ENCODE peak calls at places on chromosome 17, in four cellular contexts. A is body of pancreas, O is stomach, T is upper lobe of right lung. G is an unnamed sample.

GRCh38 chr17:31074772-31075538 is 19.8 kb upstream of the NF1 start:
- DNase-seq in A (no peak), O (no peak), T (no peak), G (no peak)

GRCh38 chr17:21817791-21818364 is 125.6 kb downstream of the KCNJ18 start:
- DNase-seq in A (no peak), O (no peak), T (no peak), G (no peak)

GRCh38 chr17:61475726-61476125 is 23.5 kb downstream of the TBX4 start:
- DNase-seq in A (no peak), O (no peak), T (peak), G (no peak)

GRCh38 chr17:41769346-41769862 is 17.1 kb downstream of the JUP start:
- DNase-seq in A (no peak), O (no peak), T (no peak), G (no peak)

GRCh38 chr17:76246080-76247066 is 6.1 kb upstream of the RNF157 start:
- DNase-seq in A (no peak), O (no peak), T (no peak), G (no peak)

GRCh38 chr17:49971848-49972485 is 3.0 kb downstream of the DLX4 start:
- DNase-seq in A (no peak), O (no peak), T (no peak), G (no peak)

GRCh38 chr17:8720596-8720995 is 24.0 kb downstream of the CCDC42 start:
- DNase-seq in A (no peak), O (no peak), T (peak), G (peak)

GRCh38 chr17:80260791-80261158 is at the start of gene RNF213:
- DNase-seq in A (peak), O (peak), T (peak), G (no peak)

GRCh38 chr17:45312477-45313418 is 4.1 kb downstream of the MAP3K14 start:
- DNase-seq in A (no peak), O (no peak), T (no peak), G (no peak)

GRCh38 chr17:80526116-80526910 is 18.3 kb upstream of the RPTOR start:
- DNase-seq in A (no peak), O (no peak), T (no peak), G (no peak)

GRCh38 chr17:34859652-34860051 is 101.6 kb downstream of the CCT6B start:
- DNase-seq in A (no peak), O (no peak), T (no peak), G (no peak)

GRCh38 chr17:5826384-5826783 is 242.1 kb upstream of the NLRP1 start:
- DNase-seq in A (no peak), O (no peak), T (no peak), G (no peak)

GRCh38 chr17:81863833-81864768 is 3.8 kb upstream of the P4HB start:
- DNase-seq in A (no peak), O (no peak), T (no peak), G (no peak)

GRCh38 chr17:81860756-81861568 is 627 bp upstream of the P4HB start:
- DNase-seq in A (peak), O (peak), T (peak), G (peak)

GRCh38 chr17:81865733-81866439 is 5.3 kb downstream of the ARHGDIA start:
- DNase-seq in A (peak), O (peak), T (no peak), G (peak)

GRCh38 chr17:81865358-81865732 is 5.0 kb upstream of the P4HB start:
- DNase-seq in A (no peak), O (no peak), T (no peak), G (no peak)

GRCh38 chr17:81863123-81863675 is 2.9 kb upstream of the P4HB start:
- DNase-seq in A (no peak), O (no peak), T (no peak), G (no peak)
- H3K4me3 ChIP-seq in A (no peak), O (peak), T (no peak), G (no peak)

GRCh38 chr17:38797828-38798227 is 1.5 kb downstream of the PIP4K2B start:
- DNase-seq in A (no peak), O (no peak), T (no peak), G (no peak)
- H3K4me3 ChIP-seq in A (no peak), O (peak), T (peak), G (peak)

DNA sequence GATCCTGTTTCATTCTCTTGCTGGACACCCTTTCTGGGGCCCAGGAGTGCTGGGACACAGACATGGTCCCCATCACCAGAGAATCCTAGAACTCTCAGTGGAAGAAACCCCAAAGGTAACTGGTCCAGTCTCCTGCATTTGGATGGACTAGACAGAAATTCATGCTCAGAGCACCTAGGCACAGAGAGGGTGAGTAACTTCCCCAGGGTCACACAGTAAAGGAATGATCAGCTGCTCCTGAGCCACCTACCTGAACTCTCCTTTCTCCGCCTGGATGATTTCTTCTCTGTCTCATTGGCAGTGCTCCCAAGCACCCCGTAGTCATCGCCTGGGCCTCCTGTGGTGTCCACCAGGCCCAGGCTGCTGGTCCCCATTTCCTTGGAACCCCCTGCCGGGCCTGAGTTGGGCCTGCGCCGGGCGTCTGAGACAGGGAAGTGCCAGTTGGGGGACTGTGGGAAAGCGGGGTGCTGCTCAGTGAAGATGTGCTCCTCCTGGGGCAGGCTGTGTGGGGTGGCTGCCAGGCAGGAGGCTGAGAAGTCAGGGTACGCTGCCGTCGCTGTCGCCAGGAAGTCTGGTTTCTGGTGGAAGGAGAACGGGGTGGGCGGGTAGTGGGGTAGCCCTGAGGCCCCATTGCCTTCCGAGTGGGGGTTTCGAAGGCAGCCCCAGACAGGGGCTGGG is 767 bp downstream of the MEOX1 start:
- DNase-seq in A (no peak), O (no peak), T (no peak), G (no peak)
- H3K4me3 ChIP-seq in A (no peak), O (peak), T (no peak), G (no peak)

GRCh38 chr17:28722413-28723158 is 2.8 kb downstream of the RPL23A start:
- DNase-seq in A (no peak), O (no peak), T (no peak), G (no peak)
- H3K4me3 ChIP-seq in A (no peak), O (peak), T (peak), G (no peak)

GRCh38 chr17:37300683-37301082 is 75.1 kb upstream of the C17orf78 start:
- DNase-seq in A (no peak), O (no peak), T (no peak), G (no peak)
- H3K4me3 ChIP-seq in A (no peak), O (no peak), T (no peak), G (no peak)

DNA sequence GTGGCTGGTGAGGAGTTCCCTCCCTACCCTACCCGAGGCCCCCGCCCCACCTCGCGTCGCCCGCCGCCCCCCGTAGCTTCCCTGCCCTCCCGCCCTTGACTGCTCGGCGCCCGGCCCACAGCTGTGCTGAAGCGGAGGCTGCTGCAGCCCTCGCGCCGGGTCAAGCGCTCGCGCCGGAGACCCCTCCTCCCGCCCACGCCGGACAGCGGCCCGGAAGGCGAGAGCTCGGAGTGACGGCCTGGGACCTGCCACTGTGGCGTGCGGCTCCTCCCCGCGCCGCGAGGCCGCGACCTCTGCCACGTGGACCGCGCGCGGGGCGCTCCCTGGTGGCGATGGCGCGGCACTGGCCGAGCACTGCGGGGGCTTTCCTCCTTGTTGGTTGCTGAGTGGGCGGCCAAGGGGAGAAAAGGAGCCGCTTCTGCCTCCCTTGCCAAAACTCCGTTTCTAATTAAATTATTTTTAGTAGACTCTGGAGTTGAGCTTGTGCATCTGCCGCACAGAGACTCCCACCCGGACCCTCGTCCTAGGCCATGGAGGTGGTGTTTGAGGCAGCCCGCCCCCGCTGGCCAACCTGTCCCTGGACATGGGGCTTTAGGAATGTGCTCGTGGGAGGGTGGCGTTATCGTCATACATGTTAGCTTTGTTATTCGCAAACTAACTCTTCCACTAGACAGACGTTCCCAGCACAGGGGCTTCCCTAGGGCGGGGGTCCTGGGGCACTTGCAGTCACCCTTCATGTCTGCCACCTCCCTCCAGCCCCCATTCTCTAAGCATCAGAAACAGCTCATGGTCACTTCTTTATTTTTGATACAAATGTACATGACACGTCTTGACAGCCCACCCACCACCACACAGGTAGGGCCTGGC is 4.4 kb downstream of the TP53I13 start:
- DNase-seq in A (peak), O (peak), T (peak), G (no peak)
- H3K4me3 ChIP-seq in A (no peak), O (peak), T (peak), G (no peak)

DNA sequence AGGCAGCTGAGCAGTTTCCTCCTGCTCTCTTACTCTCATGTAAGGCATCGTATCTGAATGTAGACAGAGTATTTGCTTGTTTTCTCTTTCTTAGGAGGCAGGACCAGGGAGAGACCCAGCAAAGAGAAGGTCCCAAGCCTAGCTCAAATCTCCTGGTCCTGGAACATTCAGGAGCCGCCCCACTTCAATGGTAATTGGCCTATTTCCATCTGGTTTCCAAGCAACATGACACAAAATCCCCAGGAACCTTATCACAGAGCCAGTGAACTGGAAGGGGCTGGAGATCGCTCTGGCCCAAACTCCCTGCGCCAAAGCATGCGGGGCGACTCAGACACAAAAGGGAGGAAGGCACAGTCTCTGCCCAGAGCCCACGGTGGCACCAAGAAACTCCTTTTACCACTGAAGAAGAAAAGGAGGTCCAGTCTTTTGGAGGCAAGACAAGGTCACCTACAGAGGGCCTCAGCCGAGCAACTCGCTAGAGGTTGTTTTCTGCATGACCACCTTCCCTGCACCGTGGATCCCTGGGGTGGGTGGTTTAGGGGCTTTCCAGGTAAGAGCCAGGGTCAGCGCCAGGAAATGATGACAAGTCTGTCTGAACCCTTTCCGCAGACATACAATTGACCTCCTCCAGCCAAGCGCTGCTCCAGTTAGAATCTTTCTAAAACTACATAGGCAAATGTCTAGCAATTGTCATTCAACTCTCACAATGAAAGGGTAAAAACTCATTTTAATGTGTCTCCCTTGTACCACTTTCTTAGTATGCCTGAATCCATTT is 394.7 kb downstream of the SOX9 start:
- DNase-seq in A (peak), O (peak), T (no peak), G (no peak)
- H3K4me3 ChIP-seq in A (no peak), O (no peak), T (no peak), G (no peak)

DNA sequence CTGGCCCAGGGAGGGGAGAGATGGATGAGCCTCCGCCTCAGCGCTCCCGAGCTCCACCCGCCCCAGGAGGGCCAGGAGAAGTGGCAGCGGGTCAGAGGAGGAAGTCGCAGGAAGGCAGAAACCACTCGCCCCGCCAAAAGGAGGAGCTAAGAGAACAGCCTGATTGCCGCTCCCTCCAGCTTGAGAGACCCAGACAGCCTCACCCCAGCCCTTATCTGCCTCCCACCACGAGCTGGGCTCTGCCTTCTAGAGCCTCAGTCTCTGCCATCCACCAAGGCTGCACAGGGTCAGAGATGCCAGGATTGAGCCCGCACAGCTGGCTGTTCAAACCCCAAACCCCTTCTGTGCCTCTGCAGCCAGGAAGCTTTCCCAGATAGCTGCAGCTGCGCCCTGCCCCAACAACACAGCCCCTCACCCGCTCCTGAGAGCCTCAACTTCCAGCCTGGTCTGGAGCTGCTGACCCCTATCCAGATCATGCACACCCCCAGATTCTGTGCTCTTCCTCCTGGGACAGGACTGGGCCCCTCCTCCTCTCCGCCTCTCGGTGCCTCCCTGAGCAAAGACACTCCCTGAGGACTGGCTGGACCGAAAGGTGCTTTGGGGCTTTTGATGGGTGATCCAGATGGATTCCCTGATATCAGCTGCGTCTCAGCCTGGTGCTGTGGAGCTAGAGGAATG is 1.0 kb upstream of the ATP2A3 start:
- DNase-seq in A (peak), O (peak), T (peak), G (no peak)
- H3K4me3 ChIP-seq in A (no peak), O (peak), T (peak), G (no peak)

GRCh38 chr17:37518816-37519215 is 29.1 kb downstream of the DUSP14 start:
- DNase-seq in A (no peak), O (no peak), T (no peak), G (no peak)
- H3K4me3 ChIP-seq in A (no peak), O (no peak), T (no peak), G (no peak)

DNA sequence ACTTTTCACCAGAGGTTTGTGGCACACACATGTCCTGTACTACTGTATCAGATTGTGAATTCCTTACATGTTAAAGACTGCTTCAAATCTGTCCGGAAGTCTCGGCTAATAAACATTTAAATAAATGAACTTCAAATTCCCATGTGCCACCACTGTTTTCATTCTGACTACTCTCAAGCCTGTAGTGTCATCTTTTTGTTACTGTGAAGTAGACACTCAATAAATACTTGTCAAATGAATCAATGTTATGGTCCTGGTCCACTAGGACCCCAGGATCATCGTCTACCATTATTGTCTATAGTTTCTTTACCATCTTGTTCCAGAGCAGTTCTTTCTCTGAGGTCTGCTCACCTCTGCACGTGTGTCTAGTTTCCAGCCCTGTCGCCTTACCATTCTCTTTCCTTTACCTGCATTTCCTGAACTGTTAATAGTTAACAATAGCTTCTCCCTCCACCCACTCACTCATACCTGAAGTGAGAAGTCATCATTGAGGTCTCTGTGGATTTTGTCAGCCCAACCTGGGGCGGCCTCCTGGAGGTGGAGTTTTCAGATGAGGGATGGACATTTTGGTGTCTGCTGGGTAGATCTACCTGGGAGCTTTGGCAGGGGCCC is 333.0 kb downstream of the SEC14L1 start:
- DNase-seq in A (no peak), O (no peak), T (no peak), G (no peak)
- H3K4me3 ChIP-seq in A (no peak), O (no peak), T (no peak), G (no peak)

G was measured in RWPE2.